ENCODE peak calls at places on chromosomes 5 and 9, in eight cellular contexts. W is AG09309, G is Peyer's patch, L is heart left ventricle, X is ovary, R is thoracic aorta, J is MM.1S, Y is neural progenitor cell. M is an unnamed sample.

GRCh38 chr5:32051796-32052195 is 122.3 kb downstream of the GOLPH3 start:
- DNase-seq in W (no peak), G (no peak), L (no peak), X (no peak), R (no peak), J (no peak), Y (no peak), M (no peak)

GRCh38 chr5:68339921-68340321 is 124.4 kb downstream of the PIK3R1 start:
- DNase-seq in W (no peak), G (no peak), L (no peak), X (no peak), R (no peak), J (no peak), Y (no peak), M (no peak)

GRCh38 chr9:111039203-111039907 is 1.1 kb upstream of the LPAR1 start:
- DNase-seq in W (no peak), G (peak; percentile 50), L (no peak), X (peak; percentile 17), R (no peak), J (no peak), Y (peak; percentile 35), M (no peak)

GRCh38 chr5:33537240-33537639 is 96.5 kb downstream of the TARS1 start:
- DNase-seq in W (no peak), G (no peak), L (no peak), X (no peak), R (no peak), J (no peak), Y (no peak), M (no peak)

GRCh38 chr5:136058031-136058971 is 29.5 kb downstream of the TGFBI start:
- DNase-seq in W (peak; percentile 98), G (peak; percentile 63), L (peak; percentile 69), X (peak; percentile 67), R (peak; percentile 47), J (no peak), Y (peak; percentile 36), M (peak; percentile 88)

GRCh38 chr9:33851301-33851700 is 34.3 kb downstream of the UBE2R2 start:
- DNase-seq in W (no peak), G (no peak), L (no peak), X (no peak), R (no peak), J (no peak), Y (no peak), M (no peak)

GRCh38 chr5:135593886-135594285 is 15.1 kb upstream of the CXCL14 start:
- DNase-seq in W (no peak), G (no peak), L (no peak), X (no peak), R (no peak), J (no peak), Y (no peak), M (peak; percentile 0)

GRCh38 chr9:110538621-110539020 is 40.9 kb downstream of the SVEP1 start:
- DNase-seq in W (no peak), G (no peak), L (no peak), X (no peak), R (no peak), J (no peak), Y (no peak), M (no peak)

GRCh38 chr5:24391816-24392215 is 253.0 kb downstream of the CDH10 start:
- DNase-seq in W (no peak), G (no peak), L (no peak), X (no peak), R (no peak), J (no peak), Y (no peak), M (no peak)

GRCh38 chr5:107853696-107854095 is 183.0 kb upstream of the EFNA5 start:
- DNase-seq in W (no peak), G (no peak), L (no peak), X (no peak), R (no peak), J (no peak), Y (no peak), M (no peak)

GRCh38 chr9:136082496-136083361 is 12.4 kb downstream of the NACC2 start:
- DNase-seq in W (no peak), G (no peak), L (no peak), X (no peak), R (no peak), J (no peak), Y (peak; percentile 1), M (no peak)

GRCh38 chr9:3520564-3520963 is 5.2 kb downstream of the RFX3 start:
- DNase-seq in W (no peak), G (no peak), L (no peak), X (no peak), R (no peak), J (no peak), Y (no peak), M (no peak)

GRCh38 chr5:38290028-38290653 is 31.8 kb downstream of the EGFLAM start:
- DNase-seq in W (no peak), G (no peak), L (no peak), X (no peak), R (no peak), J (no peak), Y (no peak), M (no peak)

GRCh38 chr5:67160985-67161384 is 35.6 kb downstream of the CD180 start:
- DNase-seq in W (peak; percentile 71), G (no peak), L (no peak), X (no peak), R (no peak), J (no peak), Y (no peak), M (no peak)

GRCh38 chr5:14491505-14491904 is 90.1 kb upstream of the OTULINL start:
- DNase-seq in W (no peak), G (no peak), L (no peak), X (no peak), R (no peak), J (no peak), Y (no peak), M (no peak)

GRCh38 chr9:17906204-17906840 is 327.5 kb downstream of the SH3GL2 start:
- DNase-seq in W (no peak), G (no peak), L (no peak), X (peak; percentile 29), R (peak; percentile 21), J (no peak), Y (peak; percentile 77), M (no peak)

GRCh38 chr9:131422241-131422792 is 28.4 kb downstream of the PRRC2B start:
- DNase-seq in W (no peak), G (peak; percentile 58), L (peak; percentile 33), X (peak; percentile 46), R (no peak), J (no peak), Y (no peak), M (no peak)
- TF ChIP-seq CTCF in W (no peak), G (peak; percentile 40), L (peak; percentile 12), X (no peak), R (no peak), J (no peak), Y (no peak), M (peak; percentile 20)

GRCh38 chr9:92275541-92275940 is 18.0 kb downstream of the IARS1 start:
- DNase-seq in W (no peak), G (no peak), L (no peak), X (no peak), R (no peak), J (no peak), Y (no peak), M (no peak)
- TF ChIP-seq CTCF in W (no peak), G (no peak), L (no peak), X (no peak), R (no peak), J (no peak), Y (no peak), M (no peak)

GRCh38 chr5:170633235-170634041 is 129.6 kb downstream of the KCNIP1 start:
- DNase-seq in W (peak; percentile 46), G (peak; percentile 54), L (peak; percentile 66), X (peak; percentile 60), R (peak; percentile 17), J (no peak), Y (peak; percentile 75), M (no peak)
- TF ChIP-seq CTCF in W (no peak), G (no peak), L (no peak), X (no peak), R (no peak), J (no peak), Y (no peak), M (no peak)

DNA sequence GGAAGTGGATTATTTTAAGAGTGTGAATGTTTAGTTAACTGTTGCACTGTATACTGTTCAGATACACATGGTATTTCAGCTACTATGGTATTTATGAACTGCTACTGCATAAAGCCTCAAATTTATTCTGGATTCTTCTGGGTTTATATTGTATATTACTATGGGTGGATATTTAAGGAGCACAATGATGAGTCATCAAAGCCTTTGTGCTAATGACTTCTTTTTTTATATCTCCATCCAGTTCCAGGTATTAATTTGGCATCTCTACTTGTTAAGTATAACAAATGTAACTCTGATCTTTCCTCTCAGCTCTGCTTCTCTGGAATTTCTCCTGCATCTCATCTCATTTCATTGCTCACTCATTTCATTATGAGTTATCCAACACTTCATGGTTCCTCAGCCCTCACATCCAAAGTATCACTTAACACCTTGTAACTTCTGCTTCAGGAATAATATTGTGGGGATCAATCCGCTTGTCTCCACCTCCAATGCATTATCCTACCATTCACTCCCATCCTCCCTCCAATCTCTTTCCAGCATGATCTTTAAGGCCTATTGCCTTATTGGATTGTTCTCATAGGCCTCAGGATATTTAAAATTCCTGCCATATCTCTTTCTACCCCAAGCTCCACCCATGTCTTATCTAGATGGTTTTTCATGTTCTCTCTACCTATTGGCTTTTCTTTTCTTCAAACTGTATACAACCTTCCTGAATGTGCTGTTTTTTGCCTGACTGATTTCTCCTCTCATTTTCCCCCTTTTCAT is 7.0 kb downstream of the KDM4C start:
- DNase-seq in W (no peak), G (no peak), L (no peak), X (no peak), R (no peak), J (no peak), Y (no peak), M (no peak)
- TF ChIP-seq CTCF in W (no peak), G (no peak), L (no peak), X (no peak), R (no peak), J (no peak), Y (no peak), M (no peak)

GRCh38 chr5:77599676-77600075 is 38.8 kb downstream of the OTP start:
- DNase-seq in W (no peak), G (no peak), L (no peak), X (no peak), R (no peak), J (no peak), Y (no peak), M (no peak)
- TF ChIP-seq CTCF in W (no peak), G (no peak), L (no peak), X (no peak), R (no peak), J (no peak), Y (no peak), M (no peak)

DNA sequence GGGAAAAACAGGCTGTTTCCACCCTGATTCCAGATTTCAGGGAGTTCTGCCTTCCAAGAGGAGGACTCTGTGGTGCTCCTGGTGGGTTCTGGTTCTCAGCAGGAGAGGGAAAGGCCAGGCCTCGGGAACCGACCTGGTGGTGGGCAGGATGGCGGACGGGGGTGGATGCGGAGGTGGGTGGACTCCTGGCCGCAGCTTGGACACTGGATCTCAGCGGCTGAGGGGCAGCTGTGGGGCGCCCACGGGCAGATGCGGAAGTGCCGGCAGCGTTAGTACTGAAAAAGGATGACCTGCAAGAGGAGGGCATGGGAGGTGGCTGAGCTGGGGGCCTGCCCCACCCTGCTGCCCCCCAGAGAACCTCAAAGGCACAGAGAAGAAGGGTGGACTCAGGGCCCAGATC is 24.3 kb downstream of the LHX6 start:
- DNase-seq in W (no peak), G (no peak), L (no peak), X (no peak), R (no peak), J (no peak), Y (no peak), M (no peak)
- TF ChIP-seq CTCF in W (no peak), G (no peak), L (no peak), X (no peak), R (no peak), J (no peak), Y (no peak), M (no peak)

M was measured in osteocyte.